ENCODE peak calls at places on chromosomes 4 and X, in ten cellular contexts. One of them, this sample, is unnamed. For H3K9me3 and H3K4me1, the result is how much of the 10 kb centered on the place peaks cover.

GRCh38 chr4:154686838-154687237 is 57.0 kb upstream of the LRAT start:
- DNase-seq in suprapubic skin: no peak
- DNase-seq in body of pancreas: no peak
- DNase-seq in A549: no peak
- DNase-seq in GM12878: no peak
- DNase-seq in sigmoid colon: no peak
- DNase-seq in heart left ventricle: no peak
- DNase-seq in spleen: no peak
- DNase-seq in Peyer's patch: no peak
- DNase-seq in upper lobe of left lung: no peak
- DNase-seq in this sample: no peak

GRCh38 chr4:154329268-154329858 is 162.2 kb downstream of the DCHS2 start:
- DNase-seq in suprapubic skin: no peak
- DNase-seq in body of pancreas: no peak
- DNase-seq in A549: peak
- DNase-seq in GM12878: no peak
- DNase-seq in sigmoid colon: no peak
- DNase-seq in heart left ventricle: no peak
- DNase-seq in spleen: no peak
- DNase-seq in Peyer's patch: no peak
- DNase-seq in upper lobe of left lung: no peak
- DNase-seq in this sample: no peak

GRCh38 chr4:6277935-6278800 is 8.5 kb downstream of the WFS1 start:
- DNase-seq in suprapubic skin: no peak
- DNase-seq in body of pancreas: no peak
- DNase-seq in A549: no peak
- DNase-seq in GM12878: no peak
- DNase-seq in sigmoid colon: no peak
- DNase-seq in heart left ventricle: no peak
- DNase-seq in spleen: no peak
- DNase-seq in Peyer's patch: no peak
- DNase-seq in upper lobe of left lung: no peak
- DNase-seq in this sample: no peak

GRCh38 chr4:16075975-16076757 is 7.7 kb downstream of the PROM1 start:
- DNase-seq in suprapubic skin: no peak
- DNase-seq in body of pancreas: no peak
- DNase-seq in A549: no peak
- DNase-seq in GM12878: no peak
- DNase-seq in sigmoid colon: no peak
- DNase-seq in heart left ventricle: no peak
- DNase-seq in spleen: no peak
- DNase-seq in Peyer's patch: no peak
- DNase-seq in upper lobe of left lung: no peak
- DNase-seq in this sample: peak

GRCh38 chr4:100797356-100797755 is 279.5 kb upstream of the EMCN start:
- DNase-seq in suprapubic skin: no peak
- DNase-seq in body of pancreas: no peak
- DNase-seq in A549: no peak
- DNase-seq in GM12878: no peak
- DNase-seq in sigmoid colon: no peak
- DNase-seq in heart left ventricle: no peak
- DNase-seq in spleen: no peak
- DNase-seq in Peyer's patch: no peak
- DNase-seq in upper lobe of left lung: no peak
- DNase-seq in this sample: no peak

GRCh38 chr4:48877827-48878535 is 28.6 kb downstream of the OCIAD2 start:
- DNase-seq in suprapubic skin: no peak
- DNase-seq in body of pancreas: no peak
- DNase-seq in A549: no peak
- DNase-seq in GM12878: no peak
- DNase-seq in sigmoid colon: no peak
- DNase-seq in heart left ventricle: no peak
- DNase-seq in spleen: no peak
- DNase-seq in Peyer's patch: no peak
- DNase-seq in upper lobe of left lung: no peak
- DNase-seq in this sample: no peak

GRCh38 chr4:35465096-35465495 is 779.2 kb downstream of the ARAP2 start:
- DNase-seq in suprapubic skin: no peak
- DNase-seq in body of pancreas: no peak
- DNase-seq in A549: no peak
- DNase-seq in GM12878: no peak
- DNase-seq in sigmoid colon: no peak
- DNase-seq in heart left ventricle: no peak
- DNase-seq in spleen: no peak
- DNase-seq in Peyer's patch: no peak
- DNase-seq in upper lobe of left lung: no peak
- DNase-seq in this sample: no peak

GRCh38 chrX:150211988-150212387 is 151.1 kb upstream of the MAMLD1 start:
- DNase-seq in suprapubic skin: no peak
- DNase-seq in body of pancreas: no peak
- DNase-seq in A549: no peak
- DNase-seq in GM12878: no peak
- DNase-seq in sigmoid colon: no peak
- DNase-seq in heart left ventricle: no peak
- DNase-seq in spleen: no peak
- DNase-seq in Peyer's patch: no peak
- DNase-seq in upper lobe of left lung: peak
- DNase-seq in this sample: no peak

GRCh38 chrX:139298437-139298836 is 232.1 kb upstream of the F9 start:
- DNase-seq in suprapubic skin: no peak
- DNase-seq in body of pancreas: no peak
- DNase-seq in A549: no peak
- DNase-seq in GM12878: no peak
- DNase-seq in sigmoid colon: no peak
- DNase-seq in heart left ventricle: no peak
- DNase-seq in spleen: no peak
- DNase-seq in Peyer's patch: no peak
- DNase-seq in upper lobe of left lung: no peak
- DNase-seq in this sample: no peak

GRCh38 chrX:72009731-72010130 is 99.1 kb downstream of the NHSL2 start:
- DNase-seq in suprapubic skin: no peak
- DNase-seq in body of pancreas: no peak
- DNase-seq in A549: no peak
- DNase-seq in GM12878: no peak
- DNase-seq in sigmoid colon: no peak
- DNase-seq in heart left ventricle: no peak
- DNase-seq in spleen: no peak
- DNase-seq in Peyer's patch: no peak
- DNase-seq in upper lobe of left lung: no peak
- DNase-seq in this sample: no peak

GRCh38 chrX:13893826-13894225 is 76.9 kb upstream of the GPM6B start:
- DNase-seq in suprapubic skin: no peak
- DNase-seq in body of pancreas: no peak
- DNase-seq in A549: no peak
- DNase-seq in GM12878: no peak
- DNase-seq in sigmoid colon: no peak
- DNase-seq in heart left ventricle: no peak
- DNase-seq in spleen: no peak
- DNase-seq in Peyer's patch: no peak
- DNase-seq in upper lobe of left lung: no peak
- DNase-seq in this sample: no peak

GRCh38 chr4:147737623-147738022 is 5.7 kb downstream of the ARHGAP10 start:
- DNase-seq in suprapubic skin: no peak
- DNase-seq in body of pancreas: no peak
- DNase-seq in A549: no peak
- DNase-seq in GM12878: no peak
- DNase-seq in sigmoid colon: no peak
- DNase-seq in heart left ventricle: no peak
- DNase-seq in spleen: no peak
- DNase-seq in Peyer's patch: no peak
- DNase-seq in upper lobe of left lung: no peak
- DNase-seq in this sample: no peak

DNA sequence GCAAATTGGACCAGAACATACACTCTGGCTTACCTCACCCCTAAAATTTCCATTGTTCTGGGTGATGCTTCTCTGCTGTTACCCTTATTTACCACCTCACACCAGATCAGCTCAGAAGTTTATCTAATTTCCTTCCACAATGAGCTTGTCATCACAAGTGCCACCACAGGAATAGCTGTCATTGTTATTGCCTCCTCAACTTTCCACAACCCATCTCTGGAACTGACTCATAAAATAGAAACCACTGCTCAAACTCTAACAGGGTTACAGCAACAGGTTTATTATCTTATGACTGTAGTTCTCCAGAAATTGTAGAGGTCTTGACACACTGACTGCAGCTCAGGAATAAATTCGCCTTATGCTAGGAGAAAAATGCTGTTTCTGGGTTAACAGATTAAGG is 52.7 kb downstream of the ZNF718 start:
- DNase-seq in suprapubic skin: no peak
- DNase-seq in body of pancreas: no peak
- DNase-seq in A549: no peak
- DNase-seq in GM12878: no peak
- DNase-seq in sigmoid colon: no peak
- DNase-seq in heart left ventricle: no peak
- DNase-seq in spleen: no peak
- DNase-seq in Peyer's patch: no peak
- DNase-seq in upper lobe of left lung: no peak
- DNase-seq in this sample: no peak
- H3K9me3 ChIP-seq in suprapubic skin: half or more
- H3K9me3 ChIP-seq in body of pancreas: under half
- H3K9me3 ChIP-seq in A549: under half
- H3K9me3 ChIP-seq in GM12878: under half
- H3K9me3 ChIP-seq in sigmoid colon: half or more
- H3K9me3 ChIP-seq in heart left ventricle: under half
- H3K9me3 ChIP-seq in spleen: under half
- H3K9me3 ChIP-seq in Peyer's patch: under half
- H3K9me3 ChIP-seq in upper lobe of left lung: half or more
- H3K9me3 ChIP-seq in this sample: half or more

DNA sequence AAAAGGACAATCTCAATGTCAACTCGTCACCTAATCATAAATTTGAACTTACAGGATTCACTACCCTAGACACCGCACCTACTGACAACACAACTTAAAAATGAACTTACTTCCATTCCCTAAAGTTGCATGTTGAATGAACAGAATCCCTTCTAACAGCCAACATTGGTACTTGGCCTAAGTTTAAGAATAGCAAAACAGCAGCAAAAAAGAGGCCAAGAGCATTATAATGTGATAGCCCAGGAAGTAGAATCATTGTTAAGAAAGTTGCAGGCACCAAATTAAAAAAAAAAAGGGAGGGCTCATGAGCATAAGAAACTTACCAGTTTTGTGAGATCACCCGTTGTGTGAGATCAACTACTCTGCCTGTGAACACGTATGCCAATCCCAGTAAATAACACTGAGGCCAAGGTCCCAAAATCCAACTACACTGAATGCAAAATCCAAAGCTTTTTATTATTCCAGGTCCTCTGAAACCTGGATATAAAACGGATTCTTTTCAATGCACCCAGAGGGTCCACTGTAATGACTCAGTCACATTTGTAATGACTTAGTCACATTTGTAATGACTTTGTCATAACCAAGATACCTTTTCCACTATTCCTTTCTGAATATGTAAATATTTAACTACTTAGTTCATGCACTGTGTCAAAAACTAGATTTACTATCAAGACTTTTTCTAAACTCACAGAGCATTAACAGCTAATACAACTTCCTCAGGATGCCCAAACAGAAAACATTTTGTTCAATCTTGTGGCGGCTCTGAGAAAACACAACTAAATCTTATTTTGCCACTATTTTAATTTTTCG is 6.8 kb downstream of the HNRNPDL start:
- DNase-seq in suprapubic skin: no peak
- DNase-seq in body of pancreas: no peak
- DNase-seq in A549: peak
- DNase-seq in GM12878: no peak
- DNase-seq in sigmoid colon: no peak
- DNase-seq in heart left ventricle: no peak
- DNase-seq in spleen: no peak
- DNase-seq in Peyer's patch: no peak
- DNase-seq in upper lobe of left lung: no peak
- DNase-seq in this sample: no peak
- TF ChIP-seq POLR2A in suprapubic skin: no peak
- TF ChIP-seq POLR2A in body of pancreas: no peak
- TF ChIP-seq POLR2A in A549: no peak
- TF ChIP-seq POLR2A in GM12878: peak
- TF ChIP-seq POLR2A in sigmoid colon: no peak
- TF ChIP-seq POLR2A in heart left ventricle: no peak
- TF ChIP-seq POLR2A in spleen: no peak
- TF ChIP-seq POLR2A in Peyer's patch: no peak
- TF ChIP-seq POLR2A in upper lobe of left lung: no peak
- TF ChIP-seq POLR2A in this sample: no peak

GRCh38 chr4:168853770-168854169 is 156.3 kb downstream of the CBR4 start:
- DNase-seq in suprapubic skin: no peak
- DNase-seq in body of pancreas: no peak
- DNase-seq in A549: no peak
- DNase-seq in GM12878: peak
- DNase-seq in sigmoid colon: no peak
- DNase-seq in heart left ventricle: no peak
- DNase-seq in spleen: no peak
- DNase-seq in Peyer's patch: no peak
- DNase-seq in upper lobe of left lung: no peak
- DNase-seq in this sample: no peak
- H3K4me1 ChIP-seq in suprapubic skin: under half
- H3K4me1 ChIP-seq in body of pancreas: under half
- H3K4me1 ChIP-seq in A549: under half
- H3K4me1 ChIP-seq in GM12878: under half
- H3K4me1 ChIP-seq in sigmoid colon: half or more
- H3K4me1 ChIP-seq in heart left ventricle: half or more
- H3K4me1 ChIP-seq in spleen: under half
- H3K4me1 ChIP-seq in Peyer's patch: under half
- H3K4me1 ChIP-seq in upper lobe of left lung: under half
- H3K4me1 ChIP-seq in this sample: half or more

GRCh38 chr4:109811707-109812106 is 3.9 kb upstream of the GAR1 start:
- DNase-seq in suprapubic skin: no peak
- DNase-seq in body of pancreas: no peak
- DNase-seq in A549: no peak
- DNase-seq in GM12878: no peak
- DNase-seq in sigmoid colon: no peak
- DNase-seq in heart left ventricle: no peak
- DNase-seq in spleen: no peak
- DNase-seq in Peyer's patch: no peak
- DNase-seq in upper lobe of left lung: no peak
- DNase-seq in this sample: no peak

GRCh38 chr4:109809657-109810056 is 5.9 kb upstream of the GAR1 start:
- DNase-seq in suprapubic skin: no peak
- DNase-seq in body of pancreas: no peak
- DNase-seq in A549: no peak
- DNase-seq in GM12878: no peak
- DNase-seq in sigmoid colon: no peak
- DNase-seq in heart left ventricle: no peak
- DNase-seq in spleen: no peak
- DNase-seq in Peyer's patch: no peak
- DNase-seq in upper lobe of left lung: no peak
- DNase-seq in this sample: no peak

GRCh38 chr4:109815151-109816081 is at the start of gene GAR1:
- DNase-seq in suprapubic skin: peak
- DNase-seq in body of pancreas: peak
- DNase-seq in A549: peak
- DNase-seq in GM12878: peak
- DNase-seq in sigmoid colon: peak
- DNase-seq in heart left ventricle: peak
- DNase-seq in spleen: peak
- DNase-seq in Peyer's patch: peak
- DNase-seq in upper lobe of left lung: peak
- DNase-seq in this sample: peak

GRCh38 chr4:109816082-109816442 is 500 bp downstream of the GAR1 start:
- DNase-seq in suprapubic skin: peak
- DNase-seq in body of pancreas: no peak
- DNase-seq in A549: no peak
- DNase-seq in GM12878: no peak
- DNase-seq in sigmoid colon: no peak
- DNase-seq in heart left ventricle: no peak
- DNase-seq in spleen: peak
- DNase-seq in Peyer's patch: no peak
- DNase-seq in upper lobe of left lung: no peak
- DNase-seq in this sample: no peak

GRCh38 chr4:109810580-109811387 is 4.8 kb upstream of the GAR1 start:
- DNase-seq in suprapubic skin: no peak
- DNase-seq in body of pancreas: no peak
- DNase-seq in A549: no peak
- DNase-seq in GM12878: no peak
- DNase-seq in sigmoid colon: no peak
- DNase-seq in heart left ventricle: no peak
- DNase-seq in spleen: no peak
- DNase-seq in Peyer's patch: no peak
- DNase-seq in upper lobe of left lung: no peak
- DNase-seq in this sample: no peak
- H3K9me3 ChIP-seq in suprapubic skin: under half
- H3K9me3 ChIP-seq in body of pancreas: under half
- H3K9me3 ChIP-seq in A549: under half
- H3K9me3 ChIP-seq in GM12878: under half
- H3K9me3 ChIP-seq in sigmoid colon: under half
- H3K9me3 ChIP-seq in heart left ventricle: under half
- H3K9me3 ChIP-seq in spleen: under half
- H3K9me3 ChIP-seq in Peyer's patch: under half
- H3K9me3 ChIP-seq in upper lobe of left lung: under half
- H3K9me3 ChIP-seq in this sample: under half

This sample was measured in esophagus muscularis mucosa.